ENCODE peak calls at places on chromosomes 7 and 10, in four cellular contexts. T, Y, V and X are unnamed samples.

GRCh38 chr10:103021897-103022286 is 103.8 kb downstream of the CNNM2 start:
- DNase-seq in T (peak), Y (peak), V (peak), X (peak)

GRCh38 chr7:138239244-138239643 is 163.0 kb downstream of the AKR1D1 start:
- DNase-seq in Y (peak), T (no peak), V (peak), X (no peak)

GRCh38 chr10:57992321-57993077 is 275.2 kb downstream of the IPMK start:
- DNase-seq in T (peak), V (no peak), Y (peak), X (no peak)

GRCh38 chr7:90973146-90973545 is 291.1 kb upstream of the FZD1 start:
- DNase-seq in Y (peak), T (peak), V (no peak), X (no peak)

GRCh38 chr10:30510184-30510931 is 76.4 kb downstream of the MAP3K8 start:
- DNase-seq in Y (peak), T (peak), V (peak), X (no peak)

GRCh38 chr7:31640329-31640728 is 46.7 kb upstream of the PPP1R17 start:
- DNase-seq in V (no peak), Y (no peak), T (no peak), X (no peak)

GRCh38 chr10:118838364-118838763 is 83.6 kb upstream of the CACUL1 start:
- DNase-seq in V (no peak), Y (no peak), T (no peak), X (no peak)

GRCh38 chr10:79601939-79602338 is 8.8 kb upstream of the SFTPA1 start:
- DNase-seq in T (no peak), Y (no peak), V (no peak), X (no peak)

GRCh38 chr7:117229350-117229749 is 93.5 kb downstream of the WNT2 start:
- DNase-seq in Y (no peak), T (peak), V (no peak), X (no peak)

GRCh38 chr7:30028749-30029635 is 780 bp downstream of the PLEKHA8 start:
- DNase-seq in T (peak), V (peak), Y (peak), X (peak)

GRCh38 chr10:101001225-101002035 is 1.8 kb downstream of the LZTS2 start:
- DNase-seq in Y (no peak), V (peak), T (peak), X (no peak)

GRCh38 chr7:12475362-12476063 is 71.8 kb upstream of the VWDE start:
- DNase-seq in T (peak), Y (peak), V (peak), X (no peak)

GRCh38 chr7:130272456-130273080 is 5.9 kb downstream of the CPA2 start:
- DNase-seq in V (no peak), Y (no peak), T (no peak), X (no peak)

GRCh38 chr10:3791974-3792633 is 7.1 kb upstream of the KLF6 start:
- DNase-seq in T (peak), V (no peak), Y (no peak), X (no peak)

GRCh38 chr7:30331338-30331737 is 46.9 kb downstream of the ZNRF2 start:
- DNase-seq in V (no peak), Y (no peak), T (peak), X (no peak)

GRCh38 chr10:132322621-132323048 is 9.4 kb upstream of the LRRC27 start:
- DNase-seq in V (no peak), T (peak), Y (peak), X (peak)

GRCh38 chr7:121084748-121085336 is 96.3 kb downstream of the CPED1 start:
- DNase-seq in T (peak), Y (peak), V (no peak), X (peak)

GRCh38 chr10:100516847-100517246 is 2.8 kb downstream of the SEC31B start:
- DNase-seq in Y (peak), T (no peak), V (peak), X (peak)

GRCh38 chr10:60441515-60441914 is 51.8 kb upstream of the ANK3 start:
- DNase-seq in V (no peak), Y (peak), T (peak), X (peak)

GRCh38 chr10:33037726-33038125 is 79.7 kb upstream of the ITGB1 start:
- DNase-seq in V (no peak), Y (no peak), T (no peak), X (no peak)

GRCh38 chr7:45456105-45456504 is 118.1 kb upstream of the ADCY1 start:
- DNase-seq in V (no peak), T (no peak), Y (no peak), X (peak)

GRCh38 chr7:45457591-45457990 is 116.6 kb upstream of the ADCY1 start:
- DNase-seq in Y (no peak), V (no peak), T (no peak), X (no peak)

GRCh38 chr7:45455662-45456061 is 118.5 kb upstream of the ADCY1 start:
- DNase-seq in V (no peak), T (no peak), Y (no peak), X (peak)

GRCh38 chr7:45454771-45455170 is 119.4 kb upstream of the ADCY1 start:
- DNase-seq in V (no peak), T (no peak), Y (no peak), X (no peak)

GRCh38 chr7:45456747-45457146 is 117.4 kb upstream of the ADCY1 start:
- DNase-seq in Y (no peak), T (no peak), V (no peak), X (no peak)
- TF ChIP-seq MAZ in Y (no peak), T (no peak), V (no peak), X (no peak)

DNA sequence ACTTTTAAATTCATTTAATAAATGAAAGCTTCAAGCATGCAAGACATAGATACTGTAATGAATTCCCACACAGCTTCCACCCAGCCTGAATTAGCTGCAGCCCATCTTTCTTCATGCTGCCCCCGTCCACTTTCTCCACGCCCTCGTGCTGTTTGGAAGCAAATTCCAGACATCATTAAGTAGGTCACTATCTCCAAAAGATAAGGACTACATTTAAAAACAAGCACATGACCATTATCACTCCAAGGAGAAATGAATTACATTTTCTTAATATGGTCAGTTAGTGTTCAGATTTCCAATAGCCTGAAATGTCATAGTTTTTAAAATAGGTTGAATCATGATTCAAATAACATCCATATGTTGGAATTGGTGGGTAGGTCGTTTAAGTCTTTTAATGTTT is 24.3 kb downstream of the LMTK2 start:
- DNase-seq in T (no peak), V (no peak), Y (no peak), X (no peak)
- TF ChIP-seq MAZ in T (no peak), V (no peak), Y (no peak), X (no peak)

GRCh38 chr7:78218051-78218450 is 419.5 kb downstream of the PHTF2 start:
- DNase-seq in T (peak), Y (no peak), V (no peak), X (no peak)
- TF ChIP-seq MAZ in T (no peak), Y (no peak), V (no peak), X (no peak)

DNA sequence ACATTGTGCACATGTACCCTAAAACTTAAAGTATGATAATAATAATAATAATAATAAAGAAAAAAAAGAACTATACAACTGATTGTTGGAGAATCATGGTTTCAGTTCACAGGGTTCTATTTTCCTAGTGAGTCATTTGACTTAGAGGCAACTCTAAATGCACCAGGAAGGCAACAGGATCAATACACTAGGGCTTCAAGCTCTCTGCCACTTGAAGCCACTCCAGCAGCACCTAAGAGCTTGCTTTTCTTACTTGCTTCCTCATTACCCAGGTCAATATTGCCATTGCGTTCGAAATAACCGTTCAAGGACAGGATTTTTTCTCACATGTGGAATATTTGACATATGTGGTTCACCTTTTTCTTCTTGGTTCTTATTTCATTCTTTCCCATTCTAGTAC is 189.7 kb downstream of the GRM3 start:
- DNase-seq in Y (no peak), T (no peak), V (no peak), X (no peak)
- TF ChIP-seq MAZ in Y (no peak), T (no peak), V (no peak), X (no peak)

GRCh38 chr7:124029789-124030188 is 3.1 kb downstream of the TMEM229A start:
- DNase-seq in V (no peak), Y (no peak), T (no peak), X (no peak)
- TF ChIP-seq MAZ in V (no peak), Y (no peak), T (no peak), X (no peak)

GRCh38 chr10:110803830-110804338 is 67.8 kb upstream of the PDCD4 start:
- DNase-seq in T (peak), V (peak), Y (peak), X (peak)
- TF ChIP-seq MAZ in T (no peak), V (no peak), Y (no peak), X (no peak)